ENCODE peak calls at places on chromosomes 16 and 17, in four cellular contexts. F is H1, A is HCT116, Z is K562. H is an unnamed sample.

GRCh38 chr16:65114527-65114926 is 7.3 kb downstream of the CDH11 start:
- DNase-seq in F (no peak), A (no peak), Z (no peak), H (no peak)

GRCh38 chr16:72927199-72928088 is 120.5 kb downstream of the ZFHX3 start:
- DNase-seq in F (no peak), A (no peak), Z (no peak), H (peak; percentile 97)

GRCh38 chr17:33113281-33114010 is 121.8 kb downstream of the SPACA3 start:
- DNase-seq in F (no peak), A (no peak), Z (no peak), H (peak; percentile 2)

GRCh38 chr17:51647873-51648272 is 387.5 kb downstream of the UTP18 start:
- DNase-seq in F (no peak), A (no peak), Z (no peak), H (no peak)

GRCh38 chr17:29066603-29067002 is 23.7 kb downstream of the PIPOX start:
- DNase-seq in F (no peak), A (no peak), Z (no peak), H (no peak)

GRCh38 chr16:49000594-49000993 is 281.0 kb downstream of the CBLN1 start:
- DNase-seq in F (no peak), A (peak; percentile 26), Z (peak; percentile 23), H (no peak)

GRCh38 chr17:32310927-32311568 is 30.9 kb downstream of the C17orf75 start:
- DNase-seq in F (no peak), A (no peak), Z (no peak), H (no peak)

GRCh38 chr17:37430051-37430591 is 23.4 kb downstream of the TADA2A start:
- DNase-seq in F (no peak), A (no peak), Z (peak; percentile 23), H (peak; percentile 75)

GRCh38 chr17:38912221-38912813 is 13.1 kb upstream of the LASP1NB start:
- DNase-seq in F (no peak), A (no peak), Z (no peak), H (no peak)

GRCh38 chr17:44599298-44600175 is 42.3 kb downstream of the FZD2 start:
- DNase-seq in F (no peak), A (no peak), Z (peak; percentile 47), H (peak; percentile 99)

GRCh38 chr17:59527931-59528330 is 37.5 kb upstream of the DHX40 start:
- DNase-seq in F (no peak), A (no peak), Z (no peak), H (no peak)

GRCh38 chr16:85469929-85470590 is 143.1 kb upstream of the GSE1 start:
- DNase-seq in F (no peak), A (no peak), Z (no peak), H (no peak)

GRCh38 chr16:16857603-16858283 is 478.8 kb downstream of the NPIPA7 start:
- DNase-seq in F (no peak), A (no peak), Z (no peak), H (no peak)

GRCh38 chr17:64281962-64282752 is 19.1 kb upstream of the TEX2 start:
- DNase-seq in F (peak; percentile 62), A (peak; percentile 86), Z (peak; percentile 81), H (peak; percentile 83)

GRCh38 chr17:82010575-82011525 is 11.8 kb downstream of the CENPX start:
- DNase-seq in F (no peak), A (no peak), Z (no peak), H (no peak)

GRCh38 chr17:53924530-53925455 is 102.1 kb downstream of the KIF2B start:
- DNase-seq in F (no peak), A (no peak), Z (no peak), H (no peak)

GRCh38 chr17:37833237-37833859 is 88.5 kb upstream of the HNF1B start:
- DNase-seq in F (no peak), A (no peak), Z (peak; percentile 55), H (no peak)

GRCh38 chr16:68338326-68339119 is 27.7 kb downstream of the PRMT7 start:
- DNase-seq in F (no peak), A (no peak), Z (no peak), H (no peak)

GRCh38 chr16:59993101-59993500 is 1259.0 kb upstream of the GOT2 start:
- DNase-seq in F (no peak), A (no peak), Z (peak; percentile 36), H (no peak)

GRCh38 chr16:48442379-48442778 is 57.2 kb upstream of the SIAH1 start:
- DNase-seq in F (no peak), A (no peak), Z (no peak), H (no peak)

GRCh38 chr17:4544656-4545216 is 10.4 kb downstream of the MYBBP1A start:
- DNase-seq in F (no peak), A (no peak), Z (no peak), H (no peak)

GRCh38 chr16:203246-203645 is 23.0 kb downstream of the HBQ1 start:
- DNase-seq in F (no peak), A (no peak), Z (no peak), H (no peak)

GRCh38 chr17:17130077-17130844 is 75.9 kb downstream of the PLD6 start:
- DNase-seq in F (no peak), A (no peak), Z (no peak), H (no peak)

GRCh38 chr16:29820271-29820701 is at the start of gene MVP:
- DNase-seq in F (peak; percentile 39), A (no peak), Z (peak; percentile 51), H (peak; percentile 57)

GRCh38 chr16:23482778-23483177 is 27.5 kb downstream of the GGA2 start:
- DNase-seq in F (no peak), A (no peak), Z (no peak), H (no peak)

GRCh38 chr16:67238278-67238575 is 9.1 kb downstream of the FHOD1 start:
- DNase-seq in F (no peak), A (no peak), Z (no peak), H (no peak)

GRCh38 chr16:82748026-82748425 is 121.3 kb downstream of the CDH13 start:
- DNase-seq in F (no peak), A (no peak), Z (no peak), H (peak; percentile 66)

GRCh38 chr17:30997842-30998241 is 27.0 kb downstream of the RNF135 start:
- DNase-seq in F (no peak), A (no peak), Z (no peak), H (no peak)

GRCh38 chr16:80806957-80807356 is 2.6 kb upstream of the CDYL2 start:
- DNase-seq in F (no peak), A (no peak), Z (no peak), H (peak; percentile 69)

GRCh38 chr17:47935961-47936360 is 5.4 kb upstream of the PNPO start:
- DNase-seq in F (no peak), A (peak; percentile 92), Z (peak; percentile 93), H (peak; percentile 85)

GRCh38 chr16:445566-445965 is 20.1 kb downstream of the RAB11FIP3 start:
- DNase-seq in F (no peak), A (no peak), Z (no peak), H (no peak)

GRCh38 chr16:17459903-17460521 is 10.7 kb downstream of the XYLT1 start:
- DNase-seq in F (no peak), A (no peak), Z (no peak), H (no peak)

GRCh38 chr17:66604381-66604780 is 230.5 kb upstream of the CACNG5 start:
- DNase-seq in F (no peak), A (no peak), Z (no peak), H (no peak)

GRCh38 chr16:11042205-11042604 is 97.8 kb downstream of the CLEC16A start:
- DNase-seq in F (no peak), A (no peak), Z (no peak), H (no peak)

GRCh38 chr16:26531290-26531730 is 535.4 kb upstream of the C16orf82 start:
- DNase-seq in F (no peak), A (no peak), Z (no peak), H (no peak)
- TF ChIP-seq CEBPB in F (no peak), A (no peak), Z (no peak), H (no peak)

GRCh38 chr16:88815227-88815626 is 3.5 kb upstream of the APRT start:
- DNase-seq in F (no peak), A (no peak), Z (no peak), H (no peak)
- TF ChIP-seq CEBPB in F (no peak), A (no peak), Z (no peak), H (no peak)

GRCh38 chr16:89704281-89704680 is 2.8 kb upstream of the SPATA2L start:
- DNase-seq in F (no peak), A (no peak), Z (no peak), H (no peak)
- TF ChIP-seq CEBPB in F (no peak), A (no peak), Z (no peak), H (no peak)

GRCh38 chr17:2909164-2909852 is 113.1 kb downstream of the RAP1GAP2 start:
- DNase-seq in F (no peak), A (no peak), Z (no peak), H (no peak)

GRCh38 chr17:2904135-2904534 is 107.9 kb downstream of the RAP1GAP2 start:
- DNase-seq in F (no peak), A (no peak), Z (no peak), H (peak; percentile 24)

GRCh38 chr17:2905697-2906595 is 109.7 kb downstream of the RAP1GAP2 start:
- DNase-seq in F (no peak), A (no peak), Z (no peak), H (no peak)

GRCh38 chr17:2905269-2905668 is 109.0 kb downstream of the RAP1GAP2 start:
- DNase-seq in F (no peak), A (no peak), Z (no peak), H (no peak)

DNA sequence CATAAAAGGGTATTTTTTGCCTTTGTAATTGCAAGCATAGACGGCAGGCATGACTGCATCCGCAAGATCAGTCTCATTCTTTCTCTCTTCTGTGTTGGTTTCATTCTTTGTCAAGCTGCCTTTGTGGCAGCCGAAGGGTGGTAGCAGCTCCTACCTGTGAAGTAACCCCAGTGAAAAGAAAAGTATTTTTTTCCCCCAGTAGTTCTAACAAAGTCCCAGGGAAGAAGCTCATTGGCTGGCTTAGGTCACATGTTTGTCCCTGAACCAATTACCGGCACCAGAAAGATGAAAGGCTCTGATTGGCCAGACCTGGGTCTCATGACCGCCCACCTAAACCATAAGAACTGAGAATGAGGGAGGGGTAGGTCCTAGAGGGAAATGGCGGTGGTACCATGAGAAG is 110.7 kb downstream of the RAP1GAP2 start:
- DNase-seq in F (no peak), A (no peak), Z (no peak), H (no peak)
- TF ChIP-seq CEBPB in F (no peak), A (no peak), Z (no peak), H (no peak)

GRCh38 chr16:87580855-87581261 is 21.4 kb upstream of the JPH3 start:
- DNase-seq in F (no peak), A (no peak), Z (peak; percentile 28), H (peak; percentile 46)
- TF ChIP-seq CEBPB in F (no peak), A (no peak), Z (no peak), H (peak; percentile 8)

DNA sequence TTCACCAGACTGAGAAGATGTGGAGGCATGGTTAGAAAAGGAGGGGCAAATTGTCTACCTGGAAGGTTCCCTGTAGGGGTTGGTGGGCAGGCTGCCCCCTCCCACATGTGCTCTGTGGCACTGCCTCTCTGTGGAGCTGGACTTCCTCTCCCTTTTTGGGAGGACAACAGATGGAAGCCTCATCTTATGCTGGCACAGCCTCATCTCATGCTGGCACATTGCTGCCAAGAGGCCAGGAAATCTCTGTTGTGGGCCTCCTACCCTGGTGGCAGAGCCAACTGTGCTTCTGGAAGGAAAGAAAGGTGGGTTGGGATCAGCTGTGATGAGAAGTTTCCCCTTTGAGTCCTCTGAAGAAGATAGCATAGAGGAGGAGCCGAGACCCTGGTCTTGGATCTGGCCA is 19.7 kb upstream of the BRD7 start:
- DNase-seq in F (no peak), A (no peak), Z (no peak), H (no peak)
- TF ChIP-seq CEBPB in F (no peak), A (no peak), Z (no peak), H (no peak)

GRCh38 chr17:76567634-76568432 is 17.8 kb downstream of the ST6GALNAC2 start:
- DNase-seq in F (no peak), A (no peak), Z (peak; percentile 31), H (no peak)
- TF ChIP-seq CEBPB in F (no peak), A (no peak), Z (no peak), H (no peak)